ENCODE peak calls at places on chromosome 3, in eight cellular contexts. P is dorsolateral prefrontal cortex, N is breast epithelium, G is mammary epithelial cell, S is fibroblast of mammary gland, I is fibroblast of lung, R is cardiac fibroblast, L is upper lobe of right lung. B is an unnamed sample.

GRCh38 chr3:54575561-54575960 is 352.3 kb downstream of the LRTM1 start:
- DNase-seq in P (no peak), N (no peak), G (no peak), S (no peak), I (no peak), R (no peak), L (no peak), B (no peak)

GRCh38 chr3:170485294-170485693 is 66.6 kb downstream of the CLDN11 start:
- DNase-seq in P (no peak), N (no peak), G (no peak), S (peak), I (no peak), R (no peak), L (no peak), B (no peak)

GRCh38 chr3:96209703-96210102 is 604.7 kb upstream of the EPHA6 start:
- DNase-seq in P (no peak), N (no peak), G (peak), S (no peak), I (no peak), R (no peak), L (no peak), B (no peak)

GRCh38 chr3:185069583-185070030 is 83.3 kb downstream of the C3orf70 start:
- DNase-seq in P (no peak), N (no peak), G (no peak), S (no peak), I (no peak), R (no peak), L (no peak), B (no peak)

GRCh38 chr3:150128126-150128525 is 157.4 kb upstream of the PFN2 start:
- DNase-seq in P (no peak), N (no peak), G (no peak), S (no peak), I (no peak), R (no peak), L (no peak), B (no peak)

GRCh38 chr3:139941580-139941979 is 6.6 kb downstream of the CLSTN2 start:
- DNase-seq in P (no peak), N (no peak), G (no peak), S (no peak), I (no peak), R (no peak), L (no peak), B (no peak)

GRCh38 chr3:128475355-128475754 is 8.7 kb upstream of the DNAJB8 start:
- DNase-seq in P (no peak), N (no peak), G (no peak), S (no peak), I (no peak), R (no peak), L (no peak), B (no peak)

GRCh38 chr3:79521221-79521848 is 246.5 kb downstream of the ROBO1 start:
- DNase-seq in P (no peak), N (no peak), G (peak), S (peak), I (peak), R (peak), L (no peak), B (peak)

GRCh38 chr3:81436182-81436581 is 325.3 kb downstream of the GBE1 start:
- DNase-seq in P (no peak), N (no peak), G (no peak), S (no peak), I (no peak), R (no peak), L (no peak), B (no peak)

GRCh38 chr3:122987231-122987630 is 40.3 kb downstream of the SEMA5B start:
- DNase-seq in P (no peak), N (no peak), G (no peak), S (no peak), I (no peak), R (no peak), L (no peak), B (no peak)

GRCh38 chr3:187954486-187955075 is 199.4 kb upstream of the LPP start:
- DNase-seq in P (no peak), N (no peak), G (no peak), S (peak), I (peak), R (peak), L (no peak), B (no peak)

DNA sequence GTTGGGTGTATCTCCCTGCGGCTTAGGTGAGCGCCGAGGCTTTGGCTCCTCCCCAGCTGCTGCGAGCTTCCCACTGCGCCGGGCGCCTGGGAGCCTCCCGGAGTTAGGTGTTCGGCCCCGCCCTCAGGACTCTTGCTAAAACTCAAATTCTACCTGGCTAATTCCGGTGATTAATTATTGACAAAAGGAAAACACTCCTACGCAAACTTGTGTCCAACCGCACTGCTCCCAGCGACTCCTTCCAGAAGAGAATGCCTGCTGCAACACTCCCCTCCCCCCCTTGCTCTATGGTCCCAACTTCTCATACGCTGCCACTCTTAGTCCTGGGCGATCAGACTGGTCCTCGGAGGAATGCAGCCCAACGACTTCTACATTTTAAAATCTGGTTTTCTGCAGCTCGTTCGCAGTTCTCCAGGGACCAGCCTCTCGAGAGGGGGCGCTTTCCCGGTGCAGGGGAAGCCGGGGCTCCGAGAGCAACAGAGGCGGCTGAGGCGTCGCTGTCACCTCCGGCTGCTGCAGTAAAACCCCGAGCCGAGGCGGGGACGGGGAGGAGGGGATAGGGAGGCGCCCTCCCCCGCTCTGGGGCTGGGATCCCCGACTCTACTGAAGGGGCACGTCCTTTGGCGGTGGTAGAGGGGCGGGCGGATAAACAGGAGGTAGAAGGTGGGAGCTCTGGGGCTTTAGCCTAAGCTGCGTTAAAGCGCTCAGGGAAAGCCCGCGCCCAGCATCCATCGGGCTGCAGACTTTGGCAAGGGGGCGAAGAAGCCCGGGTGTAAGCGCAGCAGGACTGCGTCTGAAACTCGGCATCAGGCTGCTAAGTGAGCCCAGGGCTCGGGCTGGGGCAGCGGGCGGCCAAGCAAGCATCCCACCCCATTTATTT is at the start of gene SPTSSB:
- DNase-seq in P (peak), N (peak), G (peak), S (no peak), I (peak), R (peak), L (peak), B (no peak)
- TF ChIP-seq CTCF in P (no peak), N (no peak), G (peak), S (no peak), I (peak), R (peak), L (no peak), B (peak)

GRCh38 chr3:8767667-8768363 is 1.6 kb downstream of the OXTR start:
- DNase-seq in P (no peak), N (peak), G (peak), S (no peak), I (peak), R (no peak), L (no peak), B (no peak)

GRCh38 chr3:8765528-8765927 is 3.9 kb downstream of the OXTR start:
- DNase-seq in P (no peak), N (no peak), G (no peak), S (no peak), I (no peak), R (no peak), L (no peak), B (no peak)

GRCh38 chr3:8768364-8769087 is 887 bp downstream of the OXTR start:
- DNase-seq in P (no peak), N (no peak), G (no peak), S (no peak), I (no peak), R (no peak), L (no peak), B (no peak)

GRCh38 chr3:8766148-8766547 is 3.3 kb downstream of the OXTR start:
- DNase-seq in P (no peak), N (no peak), G (no peak), S (no peak), I (no peak), R (no peak), L (no peak), B (no peak)

GRCh38 chr3:8767181-8767666 is 2.2 kb downstream of the OXTR start:
- DNase-seq in P (no peak), N (no peak), G (no peak), S (no peak), I (no peak), R (no peak), L (no peak), B (no peak)
- H3K4me3 ChIP-seq in P (no peak), N (peak), G (no peak), S (no peak), I (peak), R (no peak), L (no peak), B (peak)

GRCh38 chr3:16828815-16829214 is 55.9 kb upstream of the PLCL2 start:
- DNase-seq in P (no peak), N (no peak), G (peak), S (peak), I (peak), R (peak), L (no peak), B (no peak)
- TF ChIP-seq CTCF in P (no peak), N (no peak), G (peak), S (peak), I (peak), R (peak), L (peak), B (peak)

GRCh38 chr3:11755276-11755675 is 91.4 kb downstream of the TAMM41 start:
- DNase-seq in P (no peak), N (no peak), G (no peak), S (no peak), I (no peak), R (peak), L (no peak), B (no peak)

GRCh38 chr3:11757441-11757875 is 89.2 kb downstream of the TAMM41 start:
- DNase-seq in P (no peak), N (no peak), G (peak), S (peak), I (peak), R (peak), L (no peak), B (no peak)

GRCh38 chr3:11764931-11765363 is 81.7 kb downstream of the TAMM41 start:
- DNase-seq in P (no peak), N (no peak), G (peak), S (peak), I (peak), R (peak), L (no peak), B (peak)

GRCh38 chr3:11757929-11758328 is 88.8 kb downstream of the TAMM41 start:
- DNase-seq in P (no peak), N (no peak), G (no peak), S (no peak), I (no peak), R (no peak), L (no peak), B (no peak)

DNA sequence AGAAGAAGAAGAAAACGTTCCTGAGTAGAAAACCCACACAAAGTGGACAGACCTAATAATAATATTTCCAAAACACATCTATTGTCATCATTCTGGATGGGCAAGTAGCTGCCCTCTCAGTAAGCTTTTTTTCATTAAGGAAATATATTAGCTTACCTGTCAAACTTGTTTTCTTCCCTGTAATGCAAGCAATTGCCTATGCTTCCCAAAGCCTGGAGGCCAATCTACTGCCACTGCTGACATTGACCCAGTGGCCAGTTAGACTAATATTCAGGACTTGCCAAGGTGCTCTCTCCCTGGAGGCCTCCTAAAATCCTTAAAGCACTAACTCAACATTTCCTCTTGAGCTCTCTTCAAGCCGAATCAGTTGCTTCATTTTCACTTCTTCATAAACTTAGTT is 86.7 kb downstream of the TAMM41 start:
- DNase-seq in P (no peak), N (peak), G (no peak), S (no peak), I (no peak), R (no peak), L (no peak), B (no peak)
- H3K4me3 ChIP-seq in P (no peak), N (no peak), G (no peak), S (no peak), I (no peak), R (no peak), L (no peak), B (no peak)

DNA sequence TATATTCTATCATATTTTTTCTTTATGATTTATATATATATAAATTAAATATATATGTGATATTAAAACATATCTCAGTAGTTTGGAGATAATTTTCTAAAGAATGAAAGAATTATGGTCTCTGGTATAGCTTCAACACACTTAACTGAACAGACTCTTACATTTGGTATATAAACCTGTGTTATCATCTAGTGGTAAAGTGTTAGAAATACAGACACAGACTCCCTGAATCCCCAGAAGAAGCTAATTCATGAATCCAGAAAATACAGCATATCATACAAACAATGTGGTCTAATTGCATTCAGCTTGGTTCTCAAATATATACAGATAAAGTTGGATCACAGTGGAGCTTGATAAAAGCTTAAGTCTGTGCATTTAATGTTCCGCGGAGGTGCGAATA is 1100.4 kb downstream of the ROBO2 start:
- DNase-seq in P (no peak), N (no peak), G (no peak), S (no peak), I (peak), R (no peak), L (no peak), B (no peak)
- TF ChIP-seq CTCF in P (no peak), N (no peak), G (peak), S (no peak), I (no peak), R (no peak), L (no peak), B (peak)

GRCh38 chr3:194306771-194307640 is 44.1 kb downstream of the CPN2 start:
- DNase-seq in P (no peak), N (no peak), G (no peak), S (no peak), I (no peak), R (no peak), L (peak), B (no peak)
- H3K4me3 ChIP-seq in P (no peak), N (no peak), G (no peak), S (no peak), I (no peak), R (no peak), L (no peak), B (no peak)

DNA sequence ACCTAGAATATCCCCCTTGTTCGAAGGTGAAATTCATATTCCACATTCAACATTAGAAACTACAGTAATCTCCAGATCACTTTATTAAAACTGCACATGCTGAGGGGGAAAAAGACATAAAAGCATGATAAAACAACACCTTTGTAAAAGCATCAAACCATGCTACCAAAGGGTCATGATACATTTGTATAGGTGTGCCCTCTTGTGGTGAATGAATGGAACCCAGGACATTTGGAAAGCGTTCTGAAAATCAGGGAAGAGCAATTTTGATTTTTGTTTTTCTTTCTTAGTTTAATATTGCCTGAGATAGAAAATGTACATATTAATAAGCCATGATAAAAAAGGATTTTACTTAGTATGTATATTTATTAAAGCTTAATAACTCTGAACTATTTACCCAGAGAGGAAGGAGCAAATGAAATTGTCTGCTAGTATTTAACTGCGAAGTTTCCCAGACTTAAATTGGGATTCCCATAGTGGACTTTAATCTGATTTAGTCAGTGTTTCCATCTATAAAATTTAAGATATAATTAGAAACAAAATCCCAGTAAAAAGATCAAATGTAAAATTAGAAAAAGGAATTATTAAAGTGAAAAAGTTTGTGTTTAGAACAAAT is 105.8 kb upstream of the ARL6 start:
- DNase-seq in P (no peak), N (no peak), G (peak), S (peak), I (peak), R (peak), L (no peak), B (peak)
- TF ChIP-seq CTCF in P (peak), N (peak), G (peak), S (peak), I (peak), R (peak), L (peak), B (peak)

GRCh38 chr3:64030741-64031140 is 7.4 kb upstream of the PSMD6 start:
- DNase-seq in P (peak), N (peak), G (peak), S (peak), I (peak), R (peak), L (peak), B (no peak)
- H3K4me3 ChIP-seq in P (peak), N (peak), G (no peak), S (no peak), I (peak), R (no peak), L (peak), B (no peak)

GRCh38 chr3:134972836-134973455 is 177.9 kb downstream of the EPHB1 start:
- DNase-seq in P (no peak), N (no peak), G (no peak), S (no peak), I (no peak), R (no peak), L (no peak), B (no peak)

GRCh38 chr3:134978658-134979057 is 183.6 kb downstream of the EPHB1 start:
- DNase-seq in P (no peak), N (no peak), G (no peak), S (no peak), I (no peak), R (no peak), L (no peak), B (no peak)

GRCh38 chr3:134971359-134971758 is 176.3 kb downstream of the EPHB1 start:
- DNase-seq in P (no peak), N (no peak), G (no peak), S (no peak), I (no peak), R (no peak), L (no peak), B (no peak)

GRCh38 chr3:134974621-134975020 is 179.6 kb downstream of the EPHB1 start:
- DNase-seq in P (no peak), N (no peak), G (no peak), S (peak), I (no peak), R (no peak), L (no peak), B (no peak)

DNA sequence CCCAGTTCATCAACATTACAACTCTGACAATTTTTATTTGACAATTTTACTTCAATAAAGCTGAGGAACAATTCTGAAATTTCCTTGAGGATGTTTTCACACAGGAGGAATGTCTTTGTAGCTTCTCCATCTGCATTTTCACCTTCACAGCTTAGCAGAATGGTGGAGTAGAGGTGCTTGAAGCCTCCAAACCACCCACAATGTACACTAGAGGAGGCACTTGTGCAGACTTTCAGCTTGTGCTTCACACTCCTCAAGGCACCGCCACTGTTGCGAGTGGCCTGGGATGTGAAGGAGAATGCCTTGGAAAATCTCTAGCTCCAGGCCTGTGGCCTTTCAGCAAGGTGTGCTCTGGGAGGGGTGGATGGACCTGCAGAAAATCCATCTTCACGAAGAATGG is 181.9 kb downstream of the EPHB1 start:
- DNase-seq in P (no peak), N (no peak), G (no peak), S (no peak), I (no peak), R (no peak), L (no peak), B (no peak)
- TF ChIP-seq CTCF in P (no peak), N (no peak), G (no peak), S (no peak), I (no peak), R (no peak), L (no peak), B (no peak)

GRCh38 chr3:71454513-71455423 is 128.8 kb downstream of the FOXP1 start:
- DNase-seq in P (no peak), N (no peak), G (no peak), S (no peak), I (no peak), R (no peak), L (no peak), B (no peak)
- H3K4me3 ChIP-seq in P (no peak), N (no peak), G (no peak), S (no peak), I (no peak), R (no peak), L (no peak), B (no peak)

B was measured in astrocyte of the cerebellum.